ENCODE peak calls at places on chromosomes 6 and 20, in six cellular contexts. One of them, this sample, is unnamed.

GRCh38 chr6:111794300-111794699 is 79.0 kb downstream of the FYN start:
- DNase-seq in NCI-H2107: no peak
- DNase-seq in renal cortical epithelial cell: no peak
- DNase-seq in NAMALWA: no peak
- DNase-seq in T-helper 9 cell: no peak
- DNase-seq in H54: no peak
- DNase-seq in this sample: no peak

GRCh38 chr20:4932061-4932460 is 69.2 kb downstream of the SLC23A2 start:
- DNase-seq in NCI-H2107: no peak
- DNase-seq in renal cortical epithelial cell: no peak
- DNase-seq in NAMALWA: no peak
- DNase-seq in T-helper 9 cell: no peak
- DNase-seq in H54: no peak
- DNase-seq in this sample: no peak

GRCh38 chr6:159193923-159194322 is 24.7 kb downstream of the FNDC1 start:
- DNase-seq in NCI-H2107: no peak
- DNase-seq in renal cortical epithelial cell: no peak
- DNase-seq in NAMALWA: no peak
- DNase-seq in T-helper 9 cell: no peak
- DNase-seq in H54: no peak
- DNase-seq in this sample: no peak

GRCh38 chr20:17751640-17752039 is 51.9 kb downstream of the BANF2 start:
- DNase-seq in NCI-H2107: no peak
- DNase-seq in renal cortical epithelial cell: no peak
- DNase-seq in NAMALWA: no peak
- DNase-seq in T-helper 9 cell: no peak
- DNase-seq in H54: no peak
- DNase-seq in this sample: no peak

GRCh38 chr6:78538002-78538401 is 329.3 kb upstream of the IRAK1BP1 start:
- DNase-seq in NCI-H2107: no peak
- DNase-seq in renal cortical epithelial cell: no peak
- DNase-seq in NAMALWA: no peak
- DNase-seq in T-helper 9 cell: no peak
- DNase-seq in H54: no peak
- DNase-seq in this sample: no peak

GRCh38 chr6:139852484-139853140 is 478.2 kb upstream of the CITED2 start:
- DNase-seq in NCI-H2107: no peak
- DNase-seq in renal cortical epithelial cell: peak
- DNase-seq in NAMALWA: no peak
- DNase-seq in T-helper 9 cell: no peak
- DNase-seq in H54: no peak
- DNase-seq in this sample: no peak

GRCh38 chr6:118770835-118771234 is 119.4 kb upstream of the CEP85L start:
- DNase-seq in NCI-H2107: no peak
- DNase-seq in renal cortical epithelial cell: no peak
- DNase-seq in NAMALWA: no peak
- DNase-seq in T-helper 9 cell: no peak
- DNase-seq in H54: no peak
- DNase-seq in this sample: no peak

GRCh38 chr6:11354019-11354418 is 121.6 kb upstream of the NEDD9 start:
- DNase-seq in NCI-H2107: no peak
- DNase-seq in renal cortical epithelial cell: peak
- DNase-seq in NAMALWA: no peak
- DNase-seq in T-helper 9 cell: peak
- DNase-seq in H54: no peak
- DNase-seq in this sample: no peak

GRCh38 chr6:107679457-107679856 is 144.7 kb downstream of the SCML4 start:
- DNase-seq in NCI-H2107: no peak
- DNase-seq in renal cortical epithelial cell: peak
- DNase-seq in NAMALWA: no peak
- DNase-seq in T-helper 9 cell: no peak
- DNase-seq in H54: no peak
- DNase-seq in this sample: peak

GRCh38 chr6:47195251-47195650 is 114.5 kb downstream of the TNFRSF21 start:
- DNase-seq in NCI-H2107: no peak
- DNase-seq in renal cortical epithelial cell: no peak
- DNase-seq in NAMALWA: no peak
- DNase-seq in T-helper 9 cell: no peak
- DNase-seq in H54: no peak
- DNase-seq in this sample: peak

GRCh38 chr6:68572975-68573374 is 62.1 kb upstream of the ADGRB3 start:
- DNase-seq in NCI-H2107: no peak
- DNase-seq in renal cortical epithelial cell: no peak
- DNase-seq in NAMALWA: no peak
- DNase-seq in T-helper 9 cell: no peak
- DNase-seq in H54: no peak
- DNase-seq in this sample: no peak

GRCh38 chr6:115539531-115539930 is 521.2 kb downstream of the FRK start:
- DNase-seq in NCI-H2107: no peak
- DNase-seq in renal cortical epithelial cell: no peak
- DNase-seq in NAMALWA: no peak
- DNase-seq in T-helper 9 cell: no peak
- DNase-seq in H54: no peak
- DNase-seq in this sample: no peak

GRCh38 chr6:63804381-63804956 is 168.9 kb downstream of the PHF3 start:
- DNase-seq in NCI-H2107: no peak
- DNase-seq in renal cortical epithelial cell: peak
- DNase-seq in NAMALWA: no peak
- DNase-seq in T-helper 9 cell: no peak
- DNase-seq in H54: no peak
- DNase-seq in this sample: peak

GRCh38 chr20:8449120-8449519 is 317.1 kb downstream of the PLCB1 start:
- DNase-seq in NCI-H2107: no peak
- DNase-seq in renal cortical epithelial cell: no peak
- DNase-seq in NAMALWA: no peak
- DNase-seq in T-helper 9 cell: no peak
- DNase-seq in H54: no peak
- DNase-seq in this sample: no peak

GRCh38 chr20:50957798-50958732 is at the start of gene DPM1:
- DNase-seq in NCI-H2107: peak
- DNase-seq in renal cortical epithelial cell: peak
- DNase-seq in NAMALWA: peak
- DNase-seq in T-helper 9 cell: peak
- DNase-seq in H54: peak
- DNase-seq in this sample: peak

GRCh38 chr6:143397229-143398222 is 53.0 kb downstream of the ADAT2 start:
- DNase-seq in NCI-H2107: no peak
- DNase-seq in renal cortical epithelial cell: peak
- DNase-seq in NAMALWA: no peak
- DNase-seq in T-helper 9 cell: peak
- DNase-seq in H54: peak
- DNase-seq in this sample: no peak

GRCh38 chr6:133991096-133991593 is 38.1 kb downstream of the TBPL1 start:
- DNase-seq in NCI-H2107: no peak
- DNase-seq in renal cortical epithelial cell: peak
- DNase-seq in NAMALWA: no peak
- DNase-seq in T-helper 9 cell: no peak
- DNase-seq in H54: no peak
- DNase-seq in this sample: no peak

GRCh38 chr20:10357974-10358373 is 76.0 kb downstream of the MKKS start:
- DNase-seq in NCI-H2107: no peak
- DNase-seq in renal cortical epithelial cell: no peak
- DNase-seq in NAMALWA: peak
- DNase-seq in T-helper 9 cell: no peak
- DNase-seq in H54: no peak
- DNase-seq in this sample: peak

GRCh38 chr6:35475573-35475972 is 7.4 kb downstream of the RPL10A start:
- DNase-seq in NCI-H2107: no peak
- DNase-seq in renal cortical epithelial cell: no peak
- DNase-seq in NAMALWA: peak
- DNase-seq in T-helper 9 cell: no peak
- DNase-seq in H54: no peak
- DNase-seq in this sample: no peak

GRCh38 chr6:128738112-128738511 is 144.8 kb upstream of the LAMA2 start:
- DNase-seq in NCI-H2107: no peak
- DNase-seq in renal cortical epithelial cell: no peak
- DNase-seq in NAMALWA: no peak
- DNase-seq in T-helper 9 cell: no peak
- DNase-seq in H54: no peak
- DNase-seq in this sample: no peak

GRCh38 chr6:167678102-167679101 is 148.3 kb upstream of the AFDN start:
- DNase-seq in NCI-H2107: peak
- DNase-seq in renal cortical epithelial cell: no peak
- DNase-seq in NAMALWA: no peak
- DNase-seq in T-helper 9 cell: no peak
- DNase-seq in H54: no peak
- DNase-seq in this sample: peak

GRCh38 chr20:53052380-53052779 is 80.2 kb downstream of the TSHZ2 start:
- DNase-seq in NCI-H2107: no peak
- DNase-seq in renal cortical epithelial cell: no peak
- DNase-seq in NAMALWA: no peak
- DNase-seq in T-helper 9 cell: no peak
- DNase-seq in H54: no peak
- DNase-seq in this sample: no peak

GRCh38 chr20:54228841-54229240 is 21.0 kb downstream of the PFDN4 start:
- DNase-seq in NCI-H2107: no peak
- DNase-seq in renal cortical epithelial cell: peak
- DNase-seq in NAMALWA: no peak
- DNase-seq in T-helper 9 cell: no peak
- DNase-seq in H54: no peak
- DNase-seq in this sample: no peak

GRCh38 chr6:5302220-5302946 is 41.1 kb downstream of the FARS2 start:
- DNase-seq in NCI-H2107: no peak
- DNase-seq in renal cortical epithelial cell: no peak
- DNase-seq in NAMALWA: no peak
- DNase-seq in T-helper 9 cell: no peak
- DNase-seq in H54: no peak
- DNase-seq in this sample: peak

GRCh38 chr6:45658958-45659357 is 281.2 kb upstream of the SUPT3H start:
- DNase-seq in NCI-H2107: no peak
- DNase-seq in renal cortical epithelial cell: no peak
- DNase-seq in NAMALWA: peak
- DNase-seq in T-helper 9 cell: no peak
- DNase-seq in H54: no peak
- DNase-seq in this sample: peak

GRCh38 chr6:52394251-52394666 is 25.9 kb upstream of the EFHC1 start:
- DNase-seq in NCI-H2107: no peak
- DNase-seq in renal cortical epithelial cell: no peak
- DNase-seq in NAMALWA: no peak
- DNase-seq in T-helper 9 cell: no peak
- DNase-seq in H54: no peak
- DNase-seq in this sample: no peak

GRCh38 chr20:36768768-36769430 is 4.7 kb downstream of the DSN1 start:
- DNase-seq in NCI-H2107: no peak
- DNase-seq in renal cortical epithelial cell: peak
- DNase-seq in NAMALWA: no peak
- DNase-seq in T-helper 9 cell: no peak
- DNase-seq in H54: no peak
- DNase-seq in this sample: no peak

GRCh38 chr6:105326216-105326615 is 76.7 kb downstream of the PREP start:
- DNase-seq in NCI-H2107: peak
- DNase-seq in renal cortical epithelial cell: peak
- DNase-seq in NAMALWA: no peak
- DNase-seq in T-helper 9 cell: no peak
- DNase-seq in H54: no peak
- DNase-seq in this sample: no peak

This sample was measured in NCI-H82.